ENCODE peak calls at places on chromosomes 4 and X, in four cellular contexts. One of them, this sample, is unnamed.

GRCh38 chrX:140501940-140502468 is 2.9 kb downstream of the SOX3 start:
- DNase-seq in right lobe of liver: no peak
- DNase-seq in tibial nerve: no peak
- DNase-seq in body of pancreas: no peak
- DNase-seq in this sample: no peak

GRCh38 chr4:140315970-140316369 is 57.5 kb upstream of the SCOC start:
- DNase-seq in right lobe of liver: no peak
- DNase-seq in tibial nerve: no peak
- DNase-seq in body of pancreas: no peak
- DNase-seq in this sample: no peak

GRCh38 chr4:7911044-7911578 is 28.6 kb downstream of the AFAP1 start:
- DNase-seq in right lobe of liver: no peak
- DNase-seq in tibial nerve: no peak
- DNase-seq in body of pancreas: peak; percentile 22
- DNase-seq in this sample: peak; percentile 68

GRCh38 chr4:71379126-71379525 is 40.3 kb downstream of the SLC4A4 start:
- DNase-seq in right lobe of liver: no peak
- DNase-seq in tibial nerve: no peak
- DNase-seq in body of pancreas: no peak
- DNase-seq in this sample: no peak

GRCh38 chr4:112973897-112974296 is 75.6 kb upstream of the ANK2 start:
- DNase-seq in right lobe of liver: no peak
- DNase-seq in tibial nerve: no peak
- DNase-seq in body of pancreas: no peak
- DNase-seq in this sample: no peak

GRCh38 chr4:177483271-177483670 is 41.0 kb upstream of the AGA start:
- DNase-seq in right lobe of liver: no peak
- DNase-seq in tibial nerve: no peak
- DNase-seq in body of pancreas: no peak
- DNase-seq in this sample: no peak

GRCh38 chr4:37469286-37469685 is 216.9 kb downstream of the RELL1 start:
- DNase-seq in right lobe of liver: no peak
- DNase-seq in tibial nerve: no peak
- DNase-seq in body of pancreas: no peak
- DNase-seq in this sample: no peak

GRCh38 chr4:85720736-85721135 is 245.8 kb downstream of the ARHGAP24 start:
- DNase-seq in right lobe of liver: no peak
- DNase-seq in tibial nerve: no peak
- DNase-seq in body of pancreas: no peak
- DNase-seq in this sample: no peak

GRCh38 chr4:173270312-173271027 is 63.7 kb downstream of the HMGB2 start:
- DNase-seq in right lobe of liver: no peak
- DNase-seq in tibial nerve: no peak
- DNase-seq in body of pancreas: no peak
- DNase-seq in this sample: no peak

GRCh38 chr4:133623847-133624246 is 474.8 kb downstream of the PCDH10 start:
- DNase-seq in right lobe of liver: no peak
- DNase-seq in tibial nerve: no peak
- DNase-seq in body of pancreas: no peak
- DNase-seq in this sample: no peak

GRCh38 chrX:71082253-71082652 is 13.4 kb upstream of the FOXO4 start:
- DNase-seq in right lobe of liver: no peak
- DNase-seq in tibial nerve: no peak
- DNase-seq in body of pancreas: no peak
- DNase-seq in this sample: no peak

GRCh38 chrX:2898861-2899512 is 30.2 kb downstream of the ARSD start:
- DNase-seq in right lobe of liver: no peak
- DNase-seq in tibial nerve: no peak
- DNase-seq in body of pancreas: peak; percentile 72
- DNase-seq in this sample: no peak

GRCh38 chr4:104815593-104816156 is 321.0 kb upstream of the CXXC4 start:
- DNase-seq in right lobe of liver: no peak
- DNase-seq in tibial nerve: no peak
- DNase-seq in body of pancreas: no peak
- DNase-seq in this sample: no peak

GRCh38 chrX:105552395-105552794 is 269.9 kb upstream of the NRK start:
- DNase-seq in right lobe of liver: no peak
- DNase-seq in tibial nerve: no peak
- DNase-seq in body of pancreas: no peak
- DNase-seq in this sample: no peak

GRCh38 chr4:140237616-140238352 is 83.8 kb upstream of the MAML3 start:
- DNase-seq in right lobe of liver: peak; percentile 68
- DNase-seq in tibial nerve: peak; percentile 70
- DNase-seq in body of pancreas: peak; percentile 45
- DNase-seq in this sample: peak; percentile 90

GRCh38 chrX:3638280-3638873 is 75.1 kb downstream of the PRKX start:
- DNase-seq in right lobe of liver: no peak
- DNase-seq in tibial nerve: peak; percentile 29
- DNase-seq in body of pancreas: peak; percentile 43
- DNase-seq in this sample: peak; percentile 25

GRCh38 chr4:39636786-39637185 is 1.9 kb downstream of the SMIM14 start:
- DNase-seq in right lobe of liver: no peak
- DNase-seq in tibial nerve: no peak
- DNase-seq in body of pancreas: no peak
- DNase-seq in this sample: no peak

GRCh38 chrX:92213781-92214180 is 434.6 kb downstream of the PCDH11X start:
- DNase-seq in right lobe of liver: no peak
- DNase-seq in tibial nerve: no peak
- DNase-seq in body of pancreas: no peak
- DNase-seq in this sample: no peak
- H3K4me3 ChIP-seq in right lobe of liver: no peak overlapping the region
- H3K4me3 ChIP-seq in tibial nerve: no peak overlapping the region
- H3K4me3 ChIP-seq in body of pancreas: no peak overlapping the region
- H3K4me3 ChIP-seq in this sample: no peak overlapping the region

GRCh38 chr4:40744218-40744617 is 5.5 kb upstream of the NSUN7 start:
- DNase-seq in right lobe of liver: no peak
- DNase-seq in tibial nerve: no peak
- DNase-seq in body of pancreas: no peak
- DNase-seq in this sample: no peak

GRCh38 chr4:40745585-40745984 is 4.2 kb upstream of the NSUN7 start:
- DNase-seq in right lobe of liver: no peak
- DNase-seq in tibial nerve: no peak
- DNase-seq in body of pancreas: no peak
- DNase-seq in this sample: no peak

GRCh38 chr4:40750461-40751258 is 905 bp downstream of the NSUN7 start:
- DNase-seq in right lobe of liver: no peak
- DNase-seq in tibial nerve: no peak
- DNase-seq in body of pancreas: peak; percentile 14
- DNase-seq in this sample: no peak

GRCh38 chr4:40749717-40750460 is at the start of gene NSUN7:
- DNase-seq in right lobe of liver: peak; percentile 68
- DNase-seq in tibial nerve: no peak
- DNase-seq in body of pancreas: peak; percentile 88
- DNase-seq in this sample: peak; percentile 85

DNA sequence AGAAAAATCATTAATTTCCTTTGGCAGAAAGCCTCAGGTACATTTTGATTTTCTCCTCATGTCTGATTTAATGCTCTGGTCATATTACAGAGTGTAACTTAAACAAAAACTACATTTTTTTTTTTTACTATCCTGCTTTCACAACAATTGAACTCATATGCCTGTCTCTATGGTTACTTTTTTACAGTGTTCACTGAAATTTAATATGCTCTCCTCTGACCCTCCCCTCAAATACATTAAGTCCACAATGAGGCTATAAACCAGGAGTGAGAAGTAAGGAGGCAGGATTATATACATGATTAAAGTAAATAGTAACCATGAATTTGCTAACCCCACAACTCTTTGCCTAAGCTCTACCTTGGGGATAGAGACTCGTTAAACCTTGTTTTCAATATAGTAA is 2.3 kb upstream of the NSUN7 start:
- DNase-seq in right lobe of liver: no peak
- DNase-seq in tibial nerve: no peak
- DNase-seq in body of pancreas: no peak
- DNase-seq in this sample: no peak
- H3K27me3 ChIP-seq in right lobe of liver: no peaks in the 10 kb centered on the region
- H3K27me3 ChIP-seq in tibial nerve: peaks cover 31% of the 10 kb centered on the region
- H3K27me3 ChIP-seq in body of pancreas: no peaks in the 10 kb centered on the region
- H3K27me3 ChIP-seq in this sample: no peaks in the 10 kb centered on the region

DNA sequence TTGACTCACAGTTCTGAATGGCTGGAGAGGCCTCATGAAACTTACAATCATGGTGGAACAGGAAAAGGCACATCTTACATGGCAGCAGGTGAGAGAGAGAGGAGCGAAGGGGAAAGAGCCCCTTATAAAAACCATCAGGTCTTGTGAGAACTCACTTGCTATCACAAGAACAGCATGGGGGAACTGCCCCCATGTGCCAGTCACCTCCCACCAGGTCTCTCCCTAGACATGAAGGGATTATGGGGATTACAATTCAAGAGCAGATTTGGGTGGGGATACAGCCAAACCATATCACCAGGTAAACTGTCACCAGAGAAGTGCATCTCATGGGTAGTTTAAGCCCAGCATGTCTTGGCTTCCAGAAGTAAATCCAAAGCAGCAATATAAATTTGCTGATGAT is 7.5 kb upstream of the SMARCA5 start:
- DNase-seq in right lobe of liver: no peak
- DNase-seq in tibial nerve: no peak
- DNase-seq in body of pancreas: no peak
- DNase-seq in this sample: no peak
- H3K27ac ChIP-seq in right lobe of liver: no peak overlapping the region
- H3K27ac ChIP-seq in tibial nerve: no peak overlapping the region
- H3K27ac ChIP-seq in body of pancreas: no peak overlapping the region
- H3K27ac ChIP-seq in this sample: no peak overlapping the region

DNA sequence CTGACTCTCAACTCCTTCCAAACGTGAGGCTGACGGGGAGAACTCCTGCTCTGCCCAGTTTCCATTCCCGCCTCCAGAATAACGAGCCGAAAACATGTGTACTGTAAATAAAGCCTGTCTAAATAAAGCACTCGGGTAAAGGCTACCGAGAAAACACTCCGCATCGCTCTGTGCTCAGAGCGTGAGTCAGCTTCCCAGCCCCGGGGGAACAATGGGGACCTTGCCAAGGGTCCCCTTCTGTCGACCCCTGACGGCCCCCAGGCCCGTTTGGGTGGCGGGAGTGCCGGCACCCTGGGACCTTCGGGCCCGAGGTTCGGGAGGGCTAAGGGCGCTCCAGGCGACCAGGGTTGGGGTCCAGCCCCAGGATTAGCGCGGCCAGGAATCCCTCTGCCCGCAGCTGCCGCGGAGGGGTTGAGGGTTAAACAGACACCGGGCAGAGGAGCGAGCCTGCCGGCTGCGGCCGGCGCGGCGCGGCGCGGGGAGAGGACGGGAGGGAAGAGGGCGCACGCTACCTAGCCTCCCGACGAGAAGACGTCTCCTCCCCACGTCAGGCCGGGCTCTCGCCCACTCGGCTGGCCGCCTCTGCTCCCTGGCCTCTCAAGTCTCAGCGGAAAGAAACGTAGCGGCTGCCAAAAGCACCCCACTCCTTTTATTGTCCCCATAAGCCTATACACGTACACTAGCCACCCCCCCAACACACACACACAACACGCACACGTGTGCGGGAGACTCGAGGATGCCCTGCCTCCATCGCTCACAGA is 85.5 kb downstream of the BCOR start:
- DNase-seq in right lobe of liver: no peak
- DNase-seq in tibial nerve: peak; percentile 24
- DNase-seq in body of pancreas: peak; percentile 24
- DNase-seq in this sample: peak; percentile 63
- H3K4me3 ChIP-seq in right lobe of liver: peak overlapping the region; percentile 65
- H3K4me3 ChIP-seq in tibial nerve: peak overlapping the region; percentile 37
- H3K4me3 ChIP-seq in body of pancreas: no peak overlapping the region
- H3K4me3 ChIP-seq in this sample: no peak overlapping the region

DNA sequence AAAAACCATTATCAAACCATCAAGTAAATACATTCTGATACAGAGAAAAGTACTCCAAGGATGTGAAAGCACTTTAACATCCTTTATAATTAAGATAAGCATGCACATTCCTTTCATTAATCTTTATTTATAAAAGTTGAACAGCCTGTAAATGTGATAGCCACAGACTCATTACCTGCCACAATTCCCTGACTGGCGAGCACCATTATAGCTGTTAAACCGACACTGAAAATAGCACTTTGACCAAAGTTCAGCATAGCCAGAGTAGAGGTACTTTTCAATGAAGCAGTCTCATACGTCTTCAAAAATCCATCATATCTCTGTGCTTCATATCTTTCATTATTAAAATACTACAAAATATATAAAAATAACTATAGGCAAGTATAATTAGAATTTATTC is 84.7 kb downstream of the ABCB7 start:
- DNase-seq in right lobe of liver: no peak
- DNase-seq in tibial nerve: no peak
- DNase-seq in body of pancreas: no peak
- DNase-seq in this sample: no peak
- H3K27me3 ChIP-seq in right lobe of liver: no peaks in the 10 kb centered on the region
- H3K27me3 ChIP-seq in tibial nerve: no peaks in the 10 kb centered on the region
- H3K27me3 ChIP-seq in body of pancreas: no peaks in the 10 kb centered on the region
- H3K27me3 ChIP-seq in this sample: no peaks in the 10 kb centered on the region